ENCODE peak calls at places on chromosomes 16 and 17, in seven cellular contexts. Z is stimulated activated CD4-positive, alpha-beta T cell treated with anti-CD3 and anti-CD28 coated beads, TNF-alpha, amount 100 ng/mL, for 4 hours; N is T-helper 2 cell; X is WTC11; A is GM12864; B is germinal center; Q is M059J. E is an unnamed sample.

GRCh38 chr17:13346592-13346991 is 255.1 kb downstream of the HS3ST3A1 start:
- DNase-seq in Z (no peak), N (no peak), X (no peak), A (no peak), B (no peak), Q (no peak), E (no peak)

GRCh38 chr17:60327870-60328362 is 64.0 kb downstream of the USP32 start:
- DNase-seq in Z (no peak), N (no peak), X (no peak), A (no peak), B (no peak), Q (no peak), E (no peak)

GRCh38 chr16:1146409-1146808 is 6.5 kb upstream of the CACNA1H start:
- DNase-seq in Z (no peak), N (no peak), X (peak), A (no peak), B (peak), Q (no peak), E (no peak)

GRCh38 chr16:48099455-48099854 is 56.3 kb downstream of the ABCC12 start:
- DNase-seq in Z (no peak), N (no peak), X (peak), A (no peak), B (no peak), Q (no peak), E (no peak)

GRCh38 chr17:45353047-45353446 is 36.2 kb upstream of the MAP3K14 start:
- DNase-seq in Z (peak), N (no peak), X (no peak), A (peak), B (no peak), Q (peak), E (no peak)

GRCh38 chr17:55434721-55435120 is 13.1 kb upstream of the MMD start:
- DNase-seq in Z (no peak), N (no peak), X (no peak), A (no peak), B (no peak), Q (peak), E (no peak)

GRCh38 chr17:74176546-74177001 is 26.9 kb upstream of the RPL38 start:
- DNase-seq in Z (peak), N (no peak), X (peak), A (peak), B (peak), Q (peak), E (peak)

GRCh38 chr17:34299017-34299416 is 13.5 kb downstream of the CCL11 start:
- DNase-seq in Z (no peak), N (no peak), X (no peak), A (no peak), B (no peak), Q (peak), E (no peak)

GRCh38 chr16:66412182-66412581 is 14.9 kb upstream of the BEAN1 start:
- DNase-seq in Z (no peak), N (no peak), X (no peak), A (no peak), B (no peak), Q (no peak), E (no peak)

GRCh38 chr17:76645481-76645880 is 1.9 kb upstream of the ST6GALNAC1 start:
- DNase-seq in Z (no peak), N (no peak), X (no peak), A (no peak), B (no peak), Q (no peak), E (no peak)

GRCh38 chr17:4788807-4789700 is at the start of gene GLTPD2:
- DNase-seq in Z (no peak), N (no peak), X (peak), A (no peak), B (no peak), Q (no peak), E (peak)

GRCh38 chr16:10752843-10753523 is 9.3 kb downstream of the NUBP1 start:
- DNase-seq in Z (no peak), N (no peak), X (no peak), A (peak), B (peak), Q (no peak), E (no peak)

GRCh38 chr17:27396045-27396444 is 60.2 kb upstream of the KSR1 start:
- DNase-seq in Z (no peak), N (no peak), X (no peak), A (no peak), B (no peak), Q (no peak), E (no peak)

GRCh38 chr16:11405331-11406176 is 60.3 kb downstream of the RMI2 start:
- DNase-seq in Z (no peak), N (peak), X (peak), A (no peak), B (peak), Q (peak), E (peak)

GRCh38 chr17:10123093-10123492 is 75.3 kb downstream of the GAS7 start:
- DNase-seq in Z (no peak), N (no peak), X (no peak), A (no peak), B (no peak), Q (no peak), E (no peak)

GRCh38 chr16:67183-67791 is 5.1 kb downstream of the RHBDF1 start:
- DNase-seq in Z (no peak), N (no peak), X (no peak), A (no peak), B (no peak), Q (no peak), E (no peak)

E was measured in endothelial cell.